ENCODE peak calls at places on chromosomes 7 and 10, in seven cellular contexts. O is head of caudate nucleus, G is cardiac muscle cell, V is iPS-NIHi11, Z is anterior cingulate cortex, D is NCI-H1694, U is WTC11. E is an unnamed sample.

GRCh38 chr10:72291019-72291532 is 17.4 kb downstream of the DDIT4 start:
- DNase-seq in O (no peak), V (no peak), D (no peak), U (no peak), G (no peak), Z (no peak), E (no peak)

GRCh38 chr10:74753295-74754211 is 72.8 kb upstream of the KAT6B start:
- DNase-seq in V (peak; percentile 46), D (no peak), O (no peak), G (no peak), Z (no peak), U (no peak), E (no peak)

GRCh38 chr7:118195837-118196474 is 12.0 kb downstream of the LSM8 start:
- DNase-seq in U (peak; percentile 38), G (peak; percentile 74), O (no peak), V (peak; percentile 29), Z (no peak), D (peak; percentile 73), E (peak; percentile 46)

GRCh38 chr10:28719789-28720436 is 42.6 kb downstream of the BAMBI start:
- DNase-seq in V (no peak), D (no peak), U (no peak), Z (no peak), O (no peak), G (peak; percentile 73), E (no peak)

GRCh38 chr7:78299088-78299487 is 500.5 kb downstream of the PHTF2 start:
- DNase-seq in G (no peak), D (no peak), O (no peak), V (no peak), U (no peak), Z (no peak), E (no peak)

GRCh38 chr10:24886281-24886680 is 66.1 kb downstream of the PRTFDC1 start:
- DNase-seq in U (no peak), D (no peak), G (no peak), O (no peak), V (no peak), Z (no peak), E (no peak)

GRCh38 chr10:6101181-6101580 is 12.3 kb downstream of the RBM17 start:
- DNase-seq in Z (no peak), D (no peak), V (no peak), U (no peak), O (no peak), G (no peak), E (no peak)

GRCh38 chr10:78742730-78743615 is 325.8 kb upstream of the ZMIZ1 start:
- DNase-seq in Z (no peak), G (no peak), U (no peak), V (no peak), O (no peak), D (peak; percentile 24), E (no peak)

GRCh38 chr7:82323806-82324205 is 119.8 kb downstream of the CACNA2D1 start:
- DNase-seq in V (no peak), G (no peak), U (no peak), D (no peak), Z (no peak), O (no peak), E (no peak)

GRCh38 chr7:90708841-90709317 is 112.8 kb downstream of the CDK14 start:
- DNase-seq in U (peak; percentile 42), D (peak; percentile 77), O (peak; percentile 51), G (peak; percentile 41), V (peak; percentile 50), Z (no peak), E (no peak)

GRCh38 chr10:113179270-113179669 is 229.2 kb downstream of the TCF7L2 start:
- DNase-seq in G (peak; percentile 88), O (no peak), D (no peak), Z (no peak), V (no peak), U (no peak), E (no peak)

GRCh38 chr10:77286851-77287250 is 350.8 kb downstream of the KCNMA1 start:
- DNase-seq in V (no peak), D (peak; percentile 73), O (no peak), Z (no peak), U (no peak), G (no peak), E (no peak)

GRCh38 chr10:85646312-85646711 is 720.3 kb downstream of the GRID1 start:
- DNase-seq in V (no peak), D (no peak), G (no peak), U (no peak), Z (no peak), O (peak; percentile 43), E (peak; percentile 69)

GRCh38 chr10:108132303-108132702 is 967.8 kb upstream of the SORCS1 start:
- DNase-seq in D (no peak), G (no peak), U (no peak), Z (no peak), O (no peak), V (no peak), E (no peak)

GRCh38 chr7:121530251-121531174 is 134.4 kb upstream of the FAM3C start:
- DNase-seq in U (no peak), D (no peak), G (peak; percentile 99), V (no peak), Z (no peak), O (no peak), E (no peak)

GRCh38 chr10:21981118-21981517 is 22.4 kb downstream of the DNAJC1 start:
- DNase-seq in G (no peak), O (no peak), U (no peak), D (no peak), Z (no peak), V (no peak), E (no peak)

GRCh38 chr7:149748223-149748874 is 25.0 kb downstream of the ZNF467 start:
- DNase-seq in D (no peak), U (no peak), G (peak; percentile 40), Z (no peak), V (peak; percentile 53), O (no peak), E (no peak)

GRCh38 chr7:127650842-127651555 is 995 bp upstream of the SND1 start:
- DNase-seq in O (no peak), D (no peak), Z (no peak), G (peak; percentile 61), U (peak; percentile 39), V (peak; percentile 33), E (no peak)

GRCh38 chr10:63268139-63268797 is 135.1 kb downstream of the NRBF2 start:
- DNase-seq in D (no peak), U (no peak), G (peak; percentile 68), V (no peak), O (no peak), Z (no peak), E (no peak)

GRCh38 chr7:646951-647350 is 79.5 kb upstream of the DNAAF5 start:
- DNase-seq in V (no peak), Z (no peak), G (no peak), D (no peak), U (no peak), O (no peak), E (no peak)

GRCh38 chr10:28381465-28381864 is 78.6 kb upstream of the MPP7 start:
- DNase-seq in D (no peak), U (no peak), O (no peak), V (no peak), Z (no peak), G (no peak), E (no peak)

GRCh38 chr7:8260871-8261707 is 878 bp downstream of the ICA1 start:
- DNase-seq in D (peak; percentile 40), Z (peak; percentile 25), G (peak; percentile 2), O (peak; percentile 71), U (peak; percentile 16), V (peak; percentile 26), E (peak; percentile 65)

GRCh38 chr10:27558612-27559020 is 54.5 kb downstream of the RAB18 start:
- DNase-seq in Z (no peak), U (peak; percentile 55), G (peak; percentile 70), O (no peak), V (peak; percentile 69), D (no peak), E (no peak)

GRCh38 chr10:58796242-58796641 is 283.6 kb downstream of the BICC1 start:
- DNase-seq in G (no peak), U (no peak), V (peak; percentile 26), D (no peak), Z (peak; percentile 18), O (no peak), E (no peak)

GRCh38 chr10:132539431-132539839 is 1.8 kb downstream of the INPP5A start:
- DNase-seq in G (no peak), U (peak; percentile 6), V (no peak), Z (no peak), O (no peak), D (no peak), E (no peak)

GRCh38 chr10:46226232-46226631 is 60.6 kb upstream of the ANTXRL start:
- DNase-seq in G (no peak), D (no peak), V (no peak), Z (no peak), U (no peak), O (no peak), E (peak; percentile 56)

GRCh38 chr10:114557854-114558253 is 100.2 kb downstream of the ABLIM1 start:
- DNase-seq in U (no peak), O (no peak), V (no peak), G (no peak), Z (no peak), D (no peak), E (no peak)

GRCh38 chr7:138608292-138608691 is 92.9 kb downstream of the SVOPL start:
- DNase-seq in V (no peak), D (no peak), U (no peak), O (no peak), Z (no peak), G (peak; percentile 66), E (no peak)

GRCh38 chr7:3910041-3910440 is 609.0 kb downstream of the SDK1 start:
- DNase-seq in G (no peak), U (no peak), O (peak; percentile 55), D (no peak), V (no peak), Z (peak; percentile 19), E (no peak)

GRCh38 chr7:155312108-155312507 is 14.4 kb downstream of the INSIG1 start:
- DNase-seq in O (no peak), U (no peak), D (no peak), G (no peak), V (no peak), Z (no peak), E (no peak)

GRCh38 chr7:2759736-2760097 is 71.7 kb downstream of the AMZ1 start:
- DNase-seq in U (no peak), G (no peak), O (peak; percentile 56), D (peak; percentile 11), Z (peak; percentile 50), V (no peak), E (no peak)

GRCh38 chr7:23490357-23491131 is 20.3 kb upstream of the IGF2BP3 start:
- DNase-seq in U (peak; percentile 24), D (no peak), Z (no peak), V (peak; percentile 72), O (peak; percentile 40), G (peak; percentile 55), E (peak; percentile 23)

GRCh38 chr7:101179117-101179779 is 845 bp downstream of the NAT16 start:
- DNase-seq in O (no peak), G (no peak), Z (no peak), D (no peak), U (peak; percentile 43), V (peak; percentile 38), E (peak; percentile 39)

GRCh38 chr10:92164024-92164423 is 126.9 kb downstream of the CPEB3 start:
- DNase-seq in V (no peak), Z (no peak), G (no peak), O (no peak), D (no peak), U (no peak), E (no peak)

GRCh38 chr7:156036153-156036552 is 223.9 kb upstream of the SHH start:
- DNase-seq in U (no peak), V (no peak), O (no peak), Z (no peak), G (no peak), D (no peak), E (no peak)

GRCh38 chr7:106346167-106346677 is 61.4 kb upstream of the NAMPT start:
- DNase-seq in Z (no peak), G (no peak), O (no peak), U (no peak), D (no peak), V (no peak), E (no peak)

GRCh38 chr7:2624293-2624881 is 7.4 kb upstream of the TTYH3 start:
- DNase-seq in O (no peak), G (no peak), V (no peak), Z (no peak), D (no peak), U (no peak), E (no peak)

GRCh38 chr10:129933456-129934092 is 30.5 kb downstream of the EBF3 start:
- DNase-seq in O (peak; percentile 14), V (no peak), G (no peak), D (no peak), U (no peak), Z (no peak), E (no peak)

E was measured in NCI-H2171.